ENCODE peak calls at places on chromosomes 4 and X, in four cellular contexts. One of them, this sample, is unnamed.

GRCh38 chr4:140150636-140150885 is 3.4 kb downstream of the MAML3 start:
- DNase-seq in IMR-90: no peak
- DNase-seq in GM12878: no peak
- DNase-seq in H1: no peak
- DNase-seq in this sample: no peak

GRCh38 chrX:136186023-136186413 is 38.7 kb downstream of the FHL1 start:
- DNase-seq in IMR-90: no peak
- DNase-seq in GM12878: no peak
- DNase-seq in H1: no peak
- DNase-seq in this sample: no peak

GRCh38 chrX:125998432-125998831 is 167.7 kb downstream of the DCAF12L2 start:
- DNase-seq in IMR-90: no peak
- DNase-seq in GM12878: no peak
- DNase-seq in H1: no peak
- DNase-seq in this sample: no peak

GRCh38 chr4:88860594-88860993 is 163.0 kb upstream of the NAP1L5 start:
- DNase-seq in IMR-90: peak; percentile 32
- DNase-seq in GM12878: no peak
- DNase-seq in H1: no peak
- DNase-seq in this sample: no peak

GRCh38 chr4:112855058-112855457 is 194.4 kb upstream of the ANK2 start:
- DNase-seq in IMR-90: no peak
- DNase-seq in GM12878: no peak
- DNase-seq in H1: no peak
- DNase-seq in this sample: no peak

GRCh38 chrX:15310117-15310516 is 5.3 kb downstream of the ASB11 start:
- DNase-seq in IMR-90: peak; percentile 6
- DNase-seq in GM12878: no peak
- DNase-seq in H1: no peak
- DNase-seq in this sample: no peak

GRCh38 chrX:41561045-41561444 is 113.9 kb downstream of the NYX start:
- DNase-seq in IMR-90: peak; percentile 95
- DNase-seq in GM12878: peak; percentile 17
- DNase-seq in H1: no peak
- DNase-seq in this sample: peak; percentile 68

GRCh38 chrX:46758163-46758955 is 559 bp downstream of the SLC9A7 start:
- DNase-seq in IMR-90: peak; percentile 10
- DNase-seq in GM12878: no peak
- DNase-seq in H1: no peak
- DNase-seq in this sample: no peak

GRCh38 chrX:13520441-13520840 is 49.0 kb upstream of the EGFL6 start:
- DNase-seq in IMR-90: no peak
- DNase-seq in GM12878: no peak
- DNase-seq in H1: no peak
- DNase-seq in this sample: no peak

DNA sequence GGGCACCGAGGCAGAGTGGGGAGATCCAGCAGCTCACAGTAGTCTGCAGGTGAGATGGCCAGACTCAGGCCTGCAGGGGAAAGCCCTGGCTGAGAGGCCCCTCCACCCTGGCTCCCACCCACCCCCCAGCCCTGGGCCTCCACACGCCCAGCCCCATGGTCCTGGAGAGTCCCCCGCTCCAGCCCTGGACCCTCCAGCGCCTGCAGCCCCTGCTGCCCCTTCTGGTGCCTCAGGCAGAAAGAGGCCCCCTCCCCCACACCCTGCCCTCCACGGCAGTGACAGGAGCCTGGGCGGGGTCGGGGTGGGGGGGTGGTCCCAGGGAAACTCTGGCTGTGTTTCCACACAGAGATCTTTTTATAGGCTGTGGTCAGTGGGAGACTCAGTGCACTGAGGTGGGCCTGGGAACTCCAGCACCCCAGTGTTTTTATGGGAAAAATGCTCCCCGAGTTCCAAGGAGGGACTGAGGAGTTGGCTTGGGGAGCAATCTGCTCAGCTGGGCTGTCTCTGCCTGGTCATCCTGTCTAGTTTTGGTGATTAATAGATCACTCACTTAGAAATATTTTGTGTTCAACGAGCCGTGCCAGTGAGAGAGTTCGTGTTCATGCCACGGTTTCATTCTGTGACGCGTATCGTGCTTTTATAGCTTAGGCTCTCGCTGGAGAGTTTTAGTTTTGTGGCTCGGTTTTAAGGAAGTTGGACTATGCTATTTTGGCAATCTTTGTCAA is 53.1 kb upstream of the HGFAC start:
- DNase-seq in IMR-90: peak; percentile 73
- DNase-seq in GM12878: peak; percentile 77
- DNase-seq in H1: no peak
- DNase-seq in this sample: no peak
- TF ChIP-seq CHD1 in IMR-90: no peak
- TF ChIP-seq CHD1 in GM12878: no peak
- TF ChIP-seq CHD1 in H1: no peak
- TF ChIP-seq CHD1 in this sample: no peak

GRCh38 chrX:153395613-153396319 is 5.4 kb downstream of the PNMA6E start:
- DNase-seq in IMR-90: no peak
- DNase-seq in GM12878: no peak
- DNase-seq in H1: no peak
- DNase-seq in this sample: no peak
- TF ChIP-seq CHD1 in IMR-90: no peak
- TF ChIP-seq CHD1 in GM12878: no peak
- TF ChIP-seq CHD1 in H1: no peak
- TF ChIP-seq CHD1 in this sample: no peak

GRCh38 chr4:8329560-8329858 is 60.0 kb downstream of the HTRA3 start:
- DNase-seq in IMR-90: no peak
- DNase-seq in GM12878: no peak
- DNase-seq in H1: no peak
- DNase-seq in this sample: no peak

GRCh38 chr4:8331567-8331955 is 62.0 kb downstream of the HTRA3 start:
- DNase-seq in IMR-90: no peak
- DNase-seq in GM12878: no peak
- DNase-seq in H1: no peak
- DNase-seq in this sample: no peak

GRCh38 chr4:8329859-8330761 is 60.6 kb downstream of the HTRA3 start:
- DNase-seq in IMR-90: no peak
- DNase-seq in GM12878: no peak
- DNase-seq in H1: no peak
- DNase-seq in this sample: no peak

GRCh38 chr4:8332038-8332857 is 62.7 kb downstream of the HTRA3 start:
- DNase-seq in IMR-90: no peak
- DNase-seq in GM12878: no peak
- DNase-seq in H1: no peak
- DNase-seq in this sample: no peak

DNA sequence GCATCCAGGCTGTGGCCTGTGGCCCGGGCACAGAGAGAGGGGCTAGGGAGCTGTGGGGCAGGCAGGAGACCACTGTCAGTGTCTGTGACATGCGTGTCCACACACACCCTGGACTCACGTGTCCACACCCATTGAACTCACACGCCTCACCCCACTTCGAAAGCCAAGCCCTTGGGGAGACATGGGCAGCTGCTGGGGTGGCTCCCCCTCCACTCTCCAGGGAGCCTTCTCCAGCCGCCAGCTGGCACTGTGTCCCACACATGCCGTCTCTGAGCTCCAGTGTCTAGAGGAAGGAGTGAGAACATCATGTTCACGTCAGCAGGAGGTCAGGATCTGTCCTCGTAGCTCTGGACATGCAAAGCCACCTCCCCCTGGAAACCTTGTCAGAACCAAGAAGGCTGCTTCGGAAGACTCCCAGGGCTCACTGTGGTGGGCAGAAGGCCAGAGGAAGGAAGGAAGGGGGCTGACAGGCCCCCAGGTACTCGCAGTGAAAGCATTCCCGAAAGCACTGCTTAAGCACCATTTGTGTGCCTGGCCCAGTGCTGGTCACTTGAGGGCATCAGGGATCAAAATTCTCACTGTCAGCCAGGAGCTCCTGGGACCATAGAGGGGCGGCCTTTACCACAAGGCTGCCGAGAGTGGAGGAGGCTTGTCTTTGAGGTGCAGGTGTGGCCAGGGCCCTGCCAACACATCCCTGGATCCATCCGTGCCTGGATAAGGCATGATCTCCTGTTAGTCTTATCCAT is 61.4 kb downstream of the HTRA3 start:
- DNase-seq in IMR-90: no peak
- DNase-seq in GM12878: no peak
- DNase-seq in H1: no peak
- DNase-seq in this sample: no peak
- TF ChIP-seq CHD1 in IMR-90: no peak
- TF ChIP-seq CHD1 in GM12878: no peak
- TF ChIP-seq CHD1 in H1: no peak
- TF ChIP-seq CHD1 in this sample: no peak

DNA sequence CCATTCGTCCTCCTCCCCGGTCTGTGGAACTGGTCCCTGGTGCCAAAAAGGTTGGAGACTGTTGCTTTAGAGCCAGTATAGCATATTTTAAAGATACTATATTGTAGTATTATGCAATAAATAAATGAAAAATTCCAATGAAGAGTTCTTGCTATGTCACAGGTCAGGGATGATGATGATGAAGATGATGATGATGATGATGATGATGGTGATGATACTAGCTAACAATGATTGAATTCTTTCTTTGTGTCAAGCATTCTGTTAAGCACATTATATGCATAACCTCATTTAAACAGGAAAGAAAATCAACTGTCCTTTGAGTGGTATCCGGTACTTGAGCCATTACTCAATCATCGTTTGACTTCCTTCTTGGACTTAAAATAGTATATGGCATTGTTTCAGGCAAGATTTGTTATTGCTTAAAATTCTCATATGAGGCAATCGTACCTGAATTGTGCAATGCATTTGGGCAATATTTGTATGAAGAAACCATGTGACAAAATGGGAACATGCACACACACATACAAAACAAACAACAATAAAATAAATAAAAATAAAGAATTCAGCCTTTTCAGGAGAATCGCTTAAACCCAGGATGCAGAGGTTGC is 22.8 kb upstream of the TLR2 start:
- DNase-seq in IMR-90: no peak
- DNase-seq in GM12878: no peak
- DNase-seq in H1: no peak
- DNase-seq in this sample: no peak
- TF ChIP-seq CHD1 in IMR-90: no peak
- TF ChIP-seq CHD1 in GM12878: no peak
- TF ChIP-seq CHD1 in H1: no peak
- TF ChIP-seq CHD1 in this sample: no peak

GRCh38 chrX:22296871-22297270 is 24.2 kb downstream of the CBLL2 start:
- DNase-seq in IMR-90: no peak
- DNase-seq in GM12878: no peak
- DNase-seq in H1: no peak
- DNase-seq in this sample: no peak

GRCh38 chrX:22300130-22300529 is 27.4 kb downstream of the CBLL2 start:
- DNase-seq in IMR-90: peak; percentile 67
- DNase-seq in GM12878: no peak
- DNase-seq in H1: no peak
- DNase-seq in this sample: no peak
- TF ChIP-seq CHD1 in IMR-90: no peak
- TF ChIP-seq CHD1 in GM12878: no peak
- TF ChIP-seq CHD1 in H1: no peak
- TF ChIP-seq CHD1 in this sample: no peak

GRCh38 chr4:123746981-123747380 is 350.4 kb downstream of the SPRY1 start:
- DNase-seq in IMR-90: no peak
- DNase-seq in GM12878: no peak
- DNase-seq in H1: no peak
- DNase-seq in this sample: no peak

GRCh38 chr4:123741906-123742305 is 345.3 kb downstream of the SPRY1 start:
- DNase-seq in IMR-90: peak; percentile 4
- DNase-seq in GM12878: no peak
- DNase-seq in H1: no peak
- DNase-seq in this sample: no peak

GRCh38 chr4:123748806-123749205 is 352.2 kb downstream of the SPRY1 start:
- DNase-seq in IMR-90: no peak
- DNase-seq in GM12878: no peak
- DNase-seq in H1: no peak
- DNase-seq in this sample: no peak

GRCh38 chr4:123743821-123744220 is 347.2 kb downstream of the SPRY1 start:
- DNase-seq in IMR-90: no peak
- DNase-seq in GM12878: no peak
- DNase-seq in H1: no peak
- DNase-seq in this sample: no peak

GRCh38 chr4:123744664-123745290 is 348.2 kb downstream of the SPRY1 start:
- DNase-seq in IMR-90: peak; percentile 7
- DNase-seq in GM12878: no peak
- DNase-seq in H1: no peak
- DNase-seq in this sample: no peak
- TF ChIP-seq CHD1 in IMR-90: no peak
- TF ChIP-seq CHD1 in GM12878: no peak
- TF ChIP-seq CHD1 in H1: no peak
- TF ChIP-seq CHD1 in this sample: no peak

DNA sequence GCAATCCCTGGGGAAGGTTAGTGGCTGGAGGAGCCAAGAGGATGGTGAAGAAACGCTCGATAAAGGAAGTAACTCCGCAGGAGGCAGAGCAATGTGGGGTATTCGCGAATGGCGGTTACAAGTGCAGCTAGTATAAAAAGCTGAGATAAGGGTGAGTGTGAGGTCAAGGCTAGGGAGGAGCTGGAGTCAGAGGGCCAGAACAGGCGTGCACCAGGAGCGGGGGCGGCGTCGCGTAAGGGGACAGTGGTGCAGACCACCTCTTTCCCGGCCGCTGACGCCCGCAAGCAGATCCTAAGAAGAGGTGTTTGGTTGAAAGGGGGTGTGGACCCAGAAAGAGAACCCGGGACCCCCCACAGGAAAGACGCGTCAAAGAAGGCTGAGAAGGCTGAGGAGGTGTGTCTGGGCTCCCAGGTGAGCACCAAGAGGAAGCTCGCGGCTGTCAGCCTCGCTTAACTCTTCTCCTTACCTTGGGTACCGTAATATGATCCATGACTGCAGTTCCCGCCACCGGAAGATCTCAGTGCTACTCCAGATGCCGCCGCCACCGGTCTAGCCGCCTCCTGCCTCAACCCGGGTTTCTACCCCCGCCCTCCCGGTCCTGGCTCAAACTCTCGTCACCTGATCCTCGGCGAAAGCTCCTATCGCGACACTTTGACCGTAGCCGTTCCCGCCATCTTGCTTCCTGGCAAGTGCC is at the start of gene MTMR8:
- DNase-seq in IMR-90: no peak
- DNase-seq in GM12878: peak; percentile 23
- DNase-seq in H1: peak; percentile 60
- DNase-seq in this sample: peak; percentile 79
- TF ChIP-seq CHD1 in IMR-90: no peak
- TF ChIP-seq CHD1 in GM12878: no peak
- TF ChIP-seq CHD1 in H1: no peak
- TF ChIP-seq CHD1 in this sample: no peak

GRCh38 chr4:110978761-110979160 is 355.9 kb upstream of the PITX2 start:
- DNase-seq in IMR-90: no peak
- DNase-seq in GM12878: no peak
- DNase-seq in H1: no peak
- DNase-seq in this sample: no peak
- TF ChIP-seq CHD1 in IMR-90: no peak
- TF ChIP-seq CHD1 in GM12878: no peak
- TF ChIP-seq CHD1 in H1: no peak
- TF ChIP-seq CHD1 in this sample: no peak

DNA sequence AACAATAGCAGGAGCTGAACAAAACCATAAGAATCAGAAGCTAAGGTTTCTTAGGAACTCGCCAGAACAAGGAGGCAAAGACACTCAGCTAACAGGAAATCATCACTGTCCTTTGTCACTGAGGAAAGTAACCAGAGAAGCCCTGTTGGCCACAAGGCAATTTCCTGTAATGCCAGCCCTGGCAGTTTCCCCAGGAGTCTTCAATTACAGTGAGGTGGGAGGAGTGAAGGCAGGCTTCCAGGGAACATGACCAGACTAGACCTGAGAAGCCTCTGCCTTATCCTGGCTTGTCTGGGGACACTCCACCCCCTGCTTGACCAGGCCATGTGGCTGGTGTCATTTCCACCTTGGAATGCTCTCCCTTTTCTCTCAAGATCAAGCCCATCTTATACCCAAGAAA is 125.3 kb downstream of the COL4A6 start:
- DNase-seq in IMR-90: peak; percentile 63
- DNase-seq in GM12878: no peak
- DNase-seq in H1: no peak
- DNase-seq in this sample: no peak
- TF ChIP-seq CHD1 in IMR-90: no peak
- TF ChIP-seq CHD1 in GM12878: no peak
- TF ChIP-seq CHD1 in H1: no peak
- TF ChIP-seq CHD1 in this sample: no peak

This sample was measured in K562.